ENCODE peak calls at places on chromosome 18, in five cellular contexts. One of them, this sample, is unnamed.

GRCh38 chr18:55097406-55098170 is 138.3 kb upstream of the CCDC68 start:
- DNase-seq in ovary: no peak
- DNase-seq in heart left ventricle: no peak
- DNase-seq in esophagus muscularis mucosa: peak; percentile 37
- DNase-seq in tibial nerve: no peak
- DNase-seq in this sample: no peak

GRCh38 chr18:44051088-44051487 is 629.6 kb upstream of the SETBP1 start:
- DNase-seq in ovary: no peak
- DNase-seq in heart left ventricle: no peak
- DNase-seq in esophagus muscularis mucosa: no peak
- DNase-seq in tibial nerve: no peak
- DNase-seq in this sample: no peak

GRCh38 chr18:25557006-25557405 is 205.0 kb upstream of the ZNF521 start:
- DNase-seq in esophagus muscularis mucosa: no peak
- DNase-seq in ovary: no peak
- DNase-seq in heart left ventricle: no peak
- DNase-seq in tibial nerve: no peak
- DNase-seq in this sample: no peak

GRCh38 chr18:79524181-79525078 is 128.7 kb downstream of the NFATC1 start:
- DNase-seq in ovary: peak; percentile 33
- DNase-seq in esophagus muscularis mucosa: no peak
- DNase-seq in heart left ventricle: peak; percentile 19
- DNase-seq in tibial nerve: peak; percentile 4
- DNase-seq in this sample: peak; percentile 74

GRCh38 chr18:54086046-54086802 is 138.2 kb downstream of the MBD2 start:
- DNase-seq in heart left ventricle: no peak
- DNase-seq in esophagus muscularis mucosa: no peak
- DNase-seq in ovary: no peak
- DNase-seq in tibial nerve: no peak
- DNase-seq in this sample: no peak

GRCh38 chr18:45241982-45242565 is 373.2 kb upstream of the SLC14A2 start:
- DNase-seq in esophagus muscularis mucosa: no peak
- DNase-seq in heart left ventricle: no peak
- DNase-seq in ovary: no peak
- DNase-seq in tibial nerve: no peak
- DNase-seq in this sample: no peak

GRCh38 chr18:77547757-77548156 is 298.1 kb downstream of the GALR1 start:
- DNase-seq in esophagus muscularis mucosa: peak; percentile 80
- DNase-seq in heart left ventricle: peak; percentile 60
- DNase-seq in ovary: no peak
- DNase-seq in tibial nerve: no peak
- DNase-seq in this sample: no peak

GRCh38 chr18:27500531-27500930 is 315.4 kb upstream of the CHST9 start:
- DNase-seq in tibial nerve: no peak
- DNase-seq in heart left ventricle: no peak
- DNase-seq in esophagus muscularis mucosa: no peak
- DNase-seq in ovary: no peak
- DNase-seq in this sample: no peak

GRCh38 chr18:51664236-51664635 is 466.8 kb upstream of the MEX3C start:
- DNase-seq in tibial nerve: no peak
- DNase-seq in esophagus muscularis mucosa: no peak
- DNase-seq in heart left ventricle: no peak
- DNase-seq in ovary: no peak
- DNase-seq in this sample: no peak

GRCh38 chr18:72878143-72878542 is 10.4 kb upstream of the NETO1 start:
- DNase-seq in ovary: no peak
- DNase-seq in tibial nerve: no peak
- DNase-seq in esophagus muscularis mucosa: peak; percentile 72
- DNase-seq in heart left ventricle: no peak
- DNase-seq in this sample: no peak

GRCh38 chr18:5103693-5104092 is 93.4 kb downstream of the AKAIN1 start:
- DNase-seq in heart left ventricle: no peak
- DNase-seq in ovary: no peak
- DNase-seq in tibial nerve: no peak
- DNase-seq in esophagus muscularis mucosa: no peak
- DNase-seq in this sample: no peak

GRCh38 chr18:51537487-51537886 is 340.0 kb upstream of the MEX3C start:
- DNase-seq in ovary: no peak
- DNase-seq in esophagus muscularis mucosa: no peak
- DNase-seq in heart left ventricle: peak; percentile 46
- DNase-seq in tibial nerve: no peak
- DNase-seq in this sample: no peak

GRCh38 chr18:80249217-80250093 is 2.1 kb upstream of the PARD6G start:
- DNase-seq in heart left ventricle: no peak
- DNase-seq in tibial nerve: no peak
- DNase-seq in esophagus muscularis mucosa: no peak
- DNase-seq in ovary: peak; percentile 3
- DNase-seq in this sample: peak; percentile 65

GRCh38 chr18:58515175-58515574 is 113.7 kb downstream of the ALPK2 start:
- DNase-seq in tibial nerve: no peak
- DNase-seq in heart left ventricle: no peak
- DNase-seq in esophagus muscularis mucosa: no peak
- DNase-seq in ovary: no peak
- DNase-seq in this sample: no peak

GRCh38 chr18:48926420-48926857 is 24.3 kb downstream of the SMAD7 start:
- DNase-seq in esophagus muscularis mucosa: no peak
- DNase-seq in tibial nerve: no peak
- DNase-seq in ovary: no peak
- DNase-seq in heart left ventricle: no peak
- DNase-seq in this sample: no peak

GRCh38 chr18:3086865-3087264 is 73.9 kb upstream of the LPIN2 start:
- DNase-seq in tibial nerve: no peak
- DNase-seq in heart left ventricle: no peak
- DNase-seq in esophagus muscularis mucosa: peak; percentile 47
- DNase-seq in ovary: no peak
- DNase-seq in this sample: no peak

GRCh38 chr18:40006553-40007073 is 1948.4 kb upstream of the PIK3C3 start:
- DNase-seq in esophagus muscularis mucosa: no peak
- DNase-seq in heart left ventricle: no peak
- DNase-seq in tibial nerve: no peak
- DNase-seq in ovary: no peak
- DNase-seq in this sample: no peak

GRCh38 chr18:76937597-76937996 is 115.2 kb downstream of the ZNF236 start:
- DNase-seq in heart left ventricle: no peak
- DNase-seq in tibial nerve: no peak
- DNase-seq in ovary: no peak
- DNase-seq in esophagus muscularis mucosa: no peak
- DNase-seq in this sample: no peak

GRCh38 chr18:2236232-2236631 is 335.1 kb downstream of the METTL4 start:
- DNase-seq in esophagus muscularis mucosa: no peak
- DNase-seq in heart left ventricle: no peak
- DNase-seq in tibial nerve: no peak
- DNase-seq in ovary: no peak
- DNase-seq in this sample: no peak

GRCh38 chr18:21740474-21740723 is 193 bp upstream of the MIB1 start:
- DNase-seq in esophagus muscularis mucosa: no peak
- DNase-seq in ovary: no peak
- DNase-seq in tibial nerve: peak; percentile 98
- DNase-seq in heart left ventricle: peak; percentile 99
- DNase-seq in this sample: no peak
- TF ChIP-seq POLR2A in esophagus muscularis mucosa: no peak
- TF ChIP-seq POLR2A in ovary: no peak
- TF ChIP-seq POLR2A in tibial nerve: no peak
- TF ChIP-seq POLR2A in heart left ventricle: no peak
- TF ChIP-seq POLR2A in this sample: no peak

GRCh38 chr18:34562252-34562870 is 147.7 kb upstream of the DTNA start:
- DNase-seq in esophagus muscularis mucosa: no peak
- DNase-seq in tibial nerve: no peak
- DNase-seq in ovary: no peak
- DNase-seq in heart left ventricle: no peak
- DNase-seq in this sample: no peak
- TF ChIP-seq POLR2A in esophagus muscularis mucosa: no peak
- TF ChIP-seq POLR2A in tibial nerve: no peak
- TF ChIP-seq POLR2A in ovary: no peak
- TF ChIP-seq POLR2A in heart left ventricle: no peak
- TF ChIP-seq POLR2A in this sample: no peak

DNA sequence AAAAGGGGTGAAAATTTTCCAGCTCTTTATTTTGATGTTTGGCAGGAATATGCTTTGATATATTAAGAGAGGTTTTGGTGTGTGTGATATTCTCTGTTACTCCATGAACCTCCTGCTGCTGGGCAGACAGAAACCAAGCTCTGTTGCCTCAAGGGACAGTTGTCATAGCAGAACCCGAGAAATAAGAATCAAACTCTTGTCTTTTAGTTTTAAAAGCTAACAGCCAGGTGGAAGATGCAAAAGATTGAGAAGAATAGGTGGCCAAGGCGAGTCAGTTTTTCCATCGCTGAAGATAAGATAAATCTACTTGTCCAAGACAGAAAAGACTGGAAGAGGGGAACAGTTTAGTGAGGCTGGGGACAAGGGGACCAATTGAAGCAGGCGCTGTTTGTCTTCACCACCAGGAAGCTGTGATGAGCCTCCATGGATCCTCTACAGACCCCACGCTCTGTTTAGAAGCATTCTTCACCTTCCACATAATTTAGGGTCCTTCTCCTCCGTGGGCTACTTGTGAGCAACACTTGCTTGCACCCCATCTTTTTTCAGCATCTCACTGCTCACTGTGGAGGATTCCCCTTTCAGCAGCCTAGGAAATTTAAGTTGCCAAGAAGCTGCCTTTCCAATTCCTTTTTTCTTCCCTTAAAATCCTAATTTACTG is 23.9 kb downstream of the PMAIP1 start:
- DNase-seq in heart left ventricle: no peak
- DNase-seq in esophagus muscularis mucosa: peak; percentile 62
- DNase-seq in tibial nerve: no peak
- DNase-seq in ovary: no peak
- DNase-seq in this sample: no peak
- TF ChIP-seq POLR2A in heart left ventricle: no peak
- TF ChIP-seq POLR2A in esophagus muscularis mucosa: no peak
- TF ChIP-seq POLR2A in tibial nerve: no peak
- TF ChIP-seq POLR2A in ovary: no peak
- TF ChIP-seq POLR2A in this sample: no peak

DNA sequence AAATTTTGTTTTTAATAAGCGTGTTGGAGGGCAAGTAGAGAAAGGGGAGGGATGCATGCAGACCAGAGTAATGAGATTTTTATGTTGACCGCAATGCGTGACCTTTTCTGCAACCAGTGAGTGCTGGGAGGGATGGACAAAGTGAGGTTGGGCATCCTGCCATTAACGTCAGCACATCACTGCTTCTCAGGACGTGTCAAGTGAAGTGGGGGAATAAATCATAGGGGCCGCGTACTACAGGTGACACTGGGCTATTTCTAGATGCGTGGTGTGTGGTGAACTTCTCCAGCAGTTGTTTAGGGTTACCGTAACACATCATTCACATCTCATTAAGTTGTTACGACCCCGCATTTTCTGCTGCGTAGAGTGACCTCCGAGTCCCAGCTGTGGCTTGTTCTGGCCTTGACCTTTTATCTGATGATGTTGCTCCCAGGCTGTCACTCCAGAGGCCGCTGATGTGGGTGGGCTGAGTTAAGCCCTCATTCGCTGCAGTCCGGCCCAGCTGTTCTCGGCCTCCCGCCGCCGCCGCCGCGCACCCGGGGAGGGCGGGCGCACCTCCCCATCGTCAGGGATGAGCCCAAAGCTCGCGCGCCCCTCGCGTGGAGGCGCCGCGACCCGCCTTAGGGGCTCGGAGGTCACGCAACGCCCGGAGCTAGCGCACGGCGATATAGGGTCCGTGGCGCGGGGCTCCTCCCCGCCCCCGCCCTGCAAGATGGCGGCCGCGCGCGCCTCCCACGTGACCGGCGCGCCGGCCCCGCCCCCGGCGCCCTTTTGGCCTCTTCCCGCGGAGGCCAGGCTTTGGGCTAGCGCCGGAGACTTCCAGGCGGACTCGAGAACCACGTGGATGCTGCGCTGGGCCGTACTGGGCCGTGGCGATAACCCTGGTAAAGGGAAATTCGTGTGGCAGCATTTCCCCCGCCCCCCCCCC is 3.5 kb downstream of the ZCCHC2 start:
- DNase-seq in tibial nerve: peak; percentile 58
- DNase-seq in heart left ventricle: peak; percentile 94
- DNase-seq in ovary: peak; percentile 91
- DNase-seq in esophagus muscularis mucosa: peak; percentile 94
- DNase-seq in this sample: peak; percentile 86
- TF ChIP-seq POLR2A in tibial nerve: peak; percentile 91
- TF ChIP-seq POLR2A in heart left ventricle: peak; percentile 79
- TF ChIP-seq POLR2A in ovary: peak; percentile 85
- TF ChIP-seq POLR2A in esophagus muscularis mucosa: peak; percentile 82
- TF ChIP-seq POLR2A in this sample: peak; percentile 72

This sample was measured in suprapubic skin.